ENCODE peak calls at places on chromosomes 16 and 17, in eight cellular contexts. W is pancreas, K is A549, B is neural progenitor cell, G is adrenal gland, T is left ventricle myocardium inferior, S is right atrium auricular region, H is suprapubic skin. N is an unnamed sample.

GRCh38 chr17:66397486-66397885 is 95.1 kb downstream of the PRKCA start:
- DNase-seq in S (no peak), H (no peak), G (no peak), W (no peak), B (no peak), T (no peak), K (no peak), N (no peak)

GRCh38 chr16:87965417-87965816 is 14.2 kb downstream of the BANP start:
- DNase-seq in G (no peak), T (no peak), K (no peak), S (no peak), B (no peak), H (no peak), W (no peak), N (no peak)

GRCh38 chr17:17425005-17425404 is 51.8 kb upstream of the MED9 start:
- DNase-seq in H (peak), W (no peak), K (no peak), B (no peak), T (no peak), S (no peak), G (no peak), N (no peak)

GRCh38 chr17:68535903-68536302 is 23.7 kb downstream of the PRKAR1A start:
- DNase-seq in K (no peak), H (no peak), T (no peak), S (no peak), W (no peak), B (no peak), G (no peak), N (no peak)

GRCh38 chr17:30363715-30364202 is 15.0 kb upstream of the CPD start:
- DNase-seq in T (no peak), H (no peak), G (peak), K (no peak), B (no peak), S (no peak), W (no peak), N (no peak)

GRCh38 chr16:57637424-57637823 is 9.0 kb downstream of the ADGRG1 start:
- DNase-seq in G (no peak), S (peak), B (peak), W (peak), T (peak), K (no peak), H (no peak), N (no peak)

GRCh38 chr16:59573528-59574271 is 839.6 kb upstream of the GOT2 start:
- DNase-seq in B (no peak), W (no peak), K (peak), H (no peak), T (no peak), G (no peak), S (no peak), N (no peak)

GRCh38 chr16:47644166-47644565 is 183.0 kb downstream of the PHKB start:
- DNase-seq in W (no peak), H (no peak), S (no peak), K (no peak), B (no peak), T (no peak), G (peak), N (no peak)

GRCh38 chr16:48494742-48495141 is 109.5 kb upstream of the SIAH1 start:
- DNase-seq in G (no peak), B (no peak), W (no peak), T (no peak), S (no peak), H (no peak), K (no peak), N (no peak)

GRCh38 chr16:48811478-48811877 is 201.5 kb upstream of the N4BP1 start:
- DNase-seq in B (peak), H (no peak), S (no peak), K (no peak), G (no peak), T (no peak), W (no peak), N (no peak)

GRCh38 chr16:4648917-4649316 is 24.3 kb downstream of the MGRN1 start:
- DNase-seq in K (no peak), H (no peak), B (no peak), T (no peak), S (no peak), W (no peak), G (no peak), N (no peak)

GRCh38 chr17:62882284-62882683 is 74.2 kb upstream of the MARCHF10 start:
- DNase-seq in W (no peak), G (peak), K (no peak), S (no peak), H (no peak), B (no peak), T (no peak), N (no peak)

GRCh38 chr16:67395458-67396158 is 2.3 kb upstream of the TPPP3 start:
- DNase-seq in K (no peak), G (no peak), W (peak), H (peak), T (no peak), B (peak), S (no peak), N (no peak)

GRCh38 chr17:14206891-14207290 is 29.8 kb downstream of the CDRT15 start:
- DNase-seq in S (no peak), H (no peak), B (no peak), K (no peak), T (no peak), W (peak), G (no peak), N (no peak)

GRCh38 chr16:86511317-86512161 is 1.2 kb downstream of the FOXF1 start:
- DNase-seq in S (no peak), W (peak), G (no peak), H (no peak), K (no peak), T (no peak), B (peak), N (no peak)
- H3K27ac ChIP-seq in S (peak), W (no peak), G (no peak), H (no peak), K (no peak), T (no peak), B (no peak), N (no peak)

DNA sequence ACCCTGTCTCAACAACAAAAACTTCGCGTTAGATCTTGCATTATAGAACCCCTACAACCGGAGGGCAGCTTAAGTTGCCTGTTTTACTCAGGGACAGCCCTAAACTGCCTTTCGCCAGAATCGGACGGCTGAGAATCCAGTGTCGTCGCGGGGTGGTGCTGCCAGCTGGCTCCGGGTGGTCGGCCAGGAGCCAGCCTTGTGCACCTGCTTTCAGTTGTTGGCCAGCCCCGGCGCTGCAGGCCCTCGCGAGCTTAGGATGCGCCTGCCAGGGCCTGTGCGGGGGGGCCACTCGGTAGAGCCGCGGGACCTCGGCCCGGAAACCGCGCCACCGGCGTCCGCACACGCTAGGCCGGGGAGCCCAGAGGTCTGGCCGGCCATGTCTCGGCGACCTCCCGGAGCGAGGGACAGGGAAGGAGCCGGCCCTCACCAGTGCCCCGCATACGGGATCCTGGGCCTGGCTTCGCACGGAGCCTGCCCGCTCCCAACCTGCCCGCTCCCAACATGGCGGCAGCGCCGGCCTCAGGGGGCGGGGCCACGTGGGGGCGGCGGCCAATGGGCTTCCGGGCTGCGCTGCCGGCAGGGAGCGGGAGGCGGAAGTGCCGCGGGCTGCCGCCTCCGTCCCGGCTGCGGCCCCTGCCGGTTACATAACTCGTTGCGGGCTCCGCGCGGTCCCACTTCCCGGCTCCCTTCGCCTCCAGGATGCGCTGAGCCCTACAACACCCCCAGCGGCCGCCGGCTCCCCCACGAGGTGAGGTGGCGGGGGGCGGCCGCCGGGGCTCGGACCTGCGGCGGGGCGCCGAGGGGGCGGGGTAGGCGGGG is 14.2 kb downstream of the NAA60 start:
- DNase-seq in G (peak), T (peak), K (peak), W (peak), S (peak), B (peak), H (peak), N (peak)
- TF ChIP-seq CTCF in G (no peak), T (peak), K (peak), W (peak), S (peak), B (peak), H (peak), N (peak)

GRCh38 chr17:47203984-47204721 is 5.0 kb upstream of the MYL4 start:
- DNase-seq in K (no peak), H (no peak), S (no peak), W (no peak), G (no peak), T (no peak), B (no peak), N (no peak)

GRCh38 chr17:47208744-47209488 is at the start of gene MYL4:
- DNase-seq in H (no peak), K (no peak), T (no peak), W (no peak), B (peak), G (no peak), S (no peak), N (no peak)

GRCh38 chr17:47204722-47205418 is 4.3 kb upstream of the MYL4 start:
- DNase-seq in W (no peak), H (no peak), B (no peak), S (no peak), G (no peak), T (peak), K (no peak), N (no peak)

GRCh38 chr17:47207143-47208067 is 1.7 kb upstream of the MYL4 start:
- DNase-seq in G (no peak), W (no peak), H (no peak), K (no peak), S (no peak), B (no peak), T (no peak), N (no peak)

DNA sequence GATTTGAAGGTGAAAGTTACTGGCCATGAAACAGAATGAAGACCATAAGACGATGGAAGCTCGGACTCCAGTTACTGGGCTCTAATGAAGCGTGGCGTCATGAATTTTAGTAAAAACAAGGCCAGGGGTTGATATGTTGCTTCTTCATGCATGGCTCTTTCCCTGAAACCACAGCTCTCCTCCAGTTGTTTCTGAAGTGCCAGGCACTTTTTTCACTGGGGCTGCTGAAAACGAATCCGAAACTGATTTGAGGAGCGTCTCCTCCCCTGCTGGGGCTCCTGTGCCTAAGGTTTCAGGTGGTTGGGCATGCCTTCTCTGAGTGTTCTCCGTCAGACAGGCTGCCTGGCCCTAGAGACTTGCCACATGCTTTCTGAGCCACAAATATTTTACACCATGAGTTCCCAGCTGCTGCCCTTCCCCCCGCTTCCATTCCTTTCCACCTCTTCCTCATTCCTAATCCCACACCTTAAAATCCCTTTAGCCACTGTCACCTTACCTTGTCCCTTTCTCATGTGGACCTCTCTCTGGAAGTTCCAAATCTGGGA is 3.7 kb upstream of the MYL4 start:
- DNase-seq in S (no peak), H (no peak), T (peak), B (no peak), W (no peak), G (peak), K (no peak), N (no peak)
- H3K4me3 ChIP-seq in S (no peak), H (no peak), T (peak), B (no peak), W (no peak), G (no peak), K (no peak), N (peak)

DNA sequence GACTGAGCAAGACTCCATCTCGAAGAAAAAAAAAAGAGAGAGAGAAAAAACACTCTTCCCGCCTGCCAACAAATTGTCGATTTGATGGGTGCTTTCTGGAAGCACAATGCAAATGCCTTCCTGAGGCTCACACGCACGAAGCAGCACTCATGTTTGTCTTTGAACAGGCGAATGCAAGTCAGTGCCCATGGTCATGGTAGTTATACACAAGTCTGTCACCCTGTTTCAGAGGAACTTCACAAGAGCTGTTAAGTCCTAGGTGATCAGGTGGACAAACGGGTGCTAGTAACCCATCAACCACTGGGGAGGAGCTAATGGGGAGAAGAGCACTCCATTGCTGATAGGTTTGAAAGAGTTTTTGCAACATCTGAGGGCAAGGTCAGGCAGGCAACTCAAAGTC is 6.5 kb upstream of the DNAI2 start:
- DNase-seq in H (no peak), S (no peak), B (no peak), K (no peak), T (no peak), G (no peak), W (no peak), N (no peak)
- H3K27ac ChIP-seq in H (no peak), S (no peak), B (no peak), K (no peak), T (no peak), G (no peak), W (no peak), N (no peak)

GRCh38 chr17:75927286-75927922 is 13.4 kb downstream of the FBF1 start:
- DNase-seq in W (peak), S (no peak), K (peak), G (no peak), B (peak), T (no peak), H (no peak), N (no peak)
- TF ChIP-seq CTCF in W (no peak), S (peak), K (peak), G (no peak), B (peak), T (peak), H (peak), N (no peak)

DNA sequence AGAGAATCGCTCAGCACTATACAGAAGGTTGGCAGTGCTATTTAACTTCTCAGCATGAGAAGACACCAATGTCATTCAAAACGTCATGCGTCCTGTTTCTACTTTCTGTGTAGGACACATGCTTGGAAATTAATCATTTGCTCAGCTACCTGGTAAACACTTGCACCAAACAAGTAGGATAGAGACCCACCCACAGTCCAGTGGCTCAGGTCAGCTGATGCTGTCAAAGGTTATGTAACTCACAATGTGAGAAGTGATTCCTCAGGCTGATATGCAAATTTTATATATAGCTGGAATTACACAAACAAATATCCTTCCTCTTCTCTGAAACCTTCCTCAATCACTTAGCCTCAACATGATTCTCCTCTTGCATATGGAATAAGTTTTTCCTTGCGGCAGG is 59.7 kb downstream of the ZZEF1 start:
- DNase-seq in W (no peak), B (no peak), K (no peak), H (no peak), G (no peak), S (no peak), T (no peak), N (no peak)
- H3K4me3 ChIP-seq in W (no peak), B (no peak), K (no peak), H (no peak), G (no peak), S (no peak), T (no peak), N (no peak)

DNA sequence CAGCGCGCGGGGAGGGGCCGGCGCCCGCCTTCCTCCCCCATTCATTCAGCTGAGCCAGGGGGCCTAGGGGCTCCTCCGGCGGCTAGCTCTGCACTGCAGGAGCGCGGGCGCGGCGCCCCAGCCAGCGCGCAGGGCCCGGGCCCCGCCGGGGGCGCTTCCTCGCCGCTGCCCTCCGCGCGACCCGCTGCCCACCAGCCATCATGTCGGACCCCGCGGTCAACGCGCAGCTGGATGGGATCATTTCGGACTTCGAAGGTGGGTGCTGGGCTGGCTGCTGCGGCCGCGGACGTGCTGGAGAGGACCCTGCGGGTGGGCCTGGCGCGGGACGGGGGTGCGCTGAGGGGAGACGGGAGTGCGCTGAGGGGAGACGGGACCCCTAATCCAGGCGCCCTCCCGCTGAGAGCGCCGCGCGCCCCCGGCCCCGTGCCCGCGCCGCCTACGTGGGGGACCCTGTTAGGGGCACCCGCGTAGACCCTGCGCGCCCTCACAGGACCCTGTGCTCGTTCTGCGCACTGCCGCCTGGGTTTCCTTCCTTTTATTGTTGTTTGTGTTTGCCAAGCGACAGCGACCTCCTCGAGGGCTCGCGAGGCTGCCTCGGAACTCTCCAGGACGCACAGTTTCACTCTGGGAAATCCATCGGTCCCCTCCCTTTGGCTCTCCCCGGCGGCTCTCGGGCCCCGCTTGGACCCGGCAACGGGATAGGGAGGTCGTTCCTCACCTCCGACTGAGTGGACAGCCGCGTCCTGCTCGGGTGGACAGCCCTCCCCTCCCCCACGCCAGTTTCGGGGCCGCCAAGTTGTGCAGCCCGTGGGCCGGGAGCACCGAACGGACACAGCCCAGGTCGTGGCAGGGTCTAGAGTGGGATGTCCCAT is 232.8 kb downstream of the SEC14L1 start:
- DNase-seq in W (peak), K (no peak), S (no peak), B (peak), T (peak), G (peak), H (no peak), N (no peak)
- H3K27ac ChIP-seq in W (peak), K (peak), S (peak), B (peak), T (peak), G (peak), H (peak), N (peak)

N was measured in coronary artery.